ENCODE peak calls at places on chromosomes 3 and 15, in four cellular contexts. I is spleen, D is upper lobe of left lung, G is breast epithelium. S is an unnamed sample.

GRCh38 chr3:39101022-39101689 is 6.3 kb downstream of the GORASP1 start:
- DNase-seq in I (peak), D (no peak), G (no peak), S (no peak)

GRCh38 chr3:107065094-107065861 is 312.0 kb upstream of the CCDC54 start:
- DNase-seq in I (no peak), D (no peak), G (peak), S (no peak)

GRCh38 chr3:146250449-146251382 is at the start of gene PLSCR4:
- DNase-seq in I (peak), D (peak), G (peak), S (no peak)

GRCh38 chr15:78220713-78221112 is 13.7 kb downstream of the ACSBG1 start:
- DNase-seq in I (no peak), D (no peak), G (no peak), S (no peak)

GRCh38 chr3:149180057-149180573 is 41.5 kb downstream of the CP start:
- DNase-seq in I (no peak), D (peak), G (peak), S (peak)

GRCh38 chr3:162770556-162770955 is 1273.9 kb downstream of the OTOL1 start:
- DNase-seq in I (no peak), D (no peak), G (no peak), S (no peak)

GRCh38 chr15:92974183-92974915 is 74.2 kb downstream of the CHD2 start:
- DNase-seq in I (no peak), D (no peak), G (no peak), S (no peak)

GRCh38 chr15:97482521-97482920 is 478.0 kb upstream of the ARRDC4 start:
- DNase-seq in I (no peak), D (no peak), G (no peak), S (no peak)

GRCh38 chr15:40953713-40954074 is 423 bp downstream of the CHAC1 start:
- DNase-seq in I (peak), D (no peak), G (no peak), S (no peak)

GRCh38 chr3:23809840-23810341 is 4.1 kb downstream of the UBE2E1 start:
- DNase-seq in I (no peak), D (no peak), G (no peak), S (no peak)

GRCh38 chr3:23809294-23809693 is 3.5 kb downstream of the UBE2E1 start:
- DNase-seq in I (no peak), D (no peak), G (no peak), S (no peak)

GRCh38 chr3:23811919-23812318 is 6.2 kb downstream of the UBE2E1 start:
- DNase-seq in I (no peak), D (no peak), G (no peak), S (no peak)

GRCh38 chr3:23811117-23811487 is 5.3 kb downstream of the UBE2E1 start:
- DNase-seq in I (no peak), D (peak), G (peak), S (no peak)

DNA sequence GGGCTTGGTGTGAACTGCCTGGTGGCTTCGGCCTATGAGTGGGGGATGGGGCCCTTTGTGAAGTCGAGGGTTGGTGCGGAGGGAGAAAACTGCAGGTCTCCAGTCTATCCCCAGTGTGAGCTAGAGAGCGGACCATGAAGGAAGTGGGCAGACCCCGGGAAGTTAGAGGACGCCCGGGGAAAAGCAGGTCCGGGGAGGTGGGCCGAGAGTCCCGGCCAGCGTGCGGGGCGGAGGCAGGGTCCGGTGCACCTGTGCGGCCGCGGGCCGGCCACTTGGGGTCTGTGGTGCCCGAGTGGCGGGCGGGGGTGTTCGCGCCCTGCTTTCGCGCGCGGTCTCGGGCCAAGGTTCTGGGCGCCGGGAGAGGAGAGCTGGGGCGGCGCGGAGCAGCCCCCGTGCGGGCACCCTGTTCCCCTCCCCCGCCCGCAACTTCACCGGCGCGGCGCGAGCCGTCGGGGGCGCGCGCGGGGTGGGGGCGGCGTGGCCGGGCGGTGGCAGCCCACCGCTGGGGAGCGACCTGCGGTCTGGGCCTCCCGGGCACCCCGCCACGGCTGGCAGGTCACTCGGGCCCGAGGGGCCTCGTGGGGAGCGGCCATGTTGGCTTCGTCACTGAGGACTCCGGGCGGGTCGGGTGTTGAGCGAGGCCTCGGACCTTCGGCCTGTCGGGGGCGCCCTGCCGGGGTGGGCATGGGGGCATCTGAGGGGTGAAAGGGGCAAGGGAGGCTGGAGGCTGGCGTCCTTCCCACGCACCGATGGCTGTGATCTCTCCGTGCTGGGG is 4.8 kb downstream of the UBE2E1 start:
- DNase-seq in I (peak), D (peak), G (no peak), S (no peak)
- TF ChIP-seq POLR2AphosphoS5 in I (peak), D (no peak), G (no peak), S (peak)

DNA sequence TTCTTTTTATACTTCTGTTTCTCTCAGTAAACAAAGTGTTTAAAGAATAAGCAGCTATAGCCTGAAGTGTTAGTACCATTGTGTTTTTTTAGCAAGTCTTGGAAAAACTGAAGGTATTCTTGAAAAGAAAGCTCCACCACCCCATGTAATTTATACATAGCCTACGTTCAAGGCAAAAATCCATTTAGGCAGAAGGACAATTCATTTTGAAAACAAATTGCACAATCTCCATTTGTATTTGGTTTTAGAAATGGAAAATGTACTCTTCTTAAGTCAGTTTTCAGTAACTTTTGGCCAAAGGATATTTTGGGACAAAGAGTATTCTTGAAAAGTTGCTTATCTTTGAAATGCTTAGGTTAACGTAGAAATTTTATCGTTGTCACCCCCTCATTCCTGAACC is 34.5 kb downstream of the PTPRG start:
- DNase-seq in I (no peak), D (no peak), G (no peak), S (no peak)
- H3K27ac ChIP-seq in I (no peak), D (no peak), G (no peak), S (no peak)

GRCh38 chr3:69547457-69548014 is 161.6 kb upstream of the FRMD4B start:
- DNase-seq in I (no peak), D (no peak), G (no peak), S (no peak)

GRCh38 chr3:69541823-69542264 is 156.0 kb upstream of the FRMD4B start:
- DNase-seq in I (no peak), D (no peak), G (no peak), S (no peak)

GRCh38 chr3:69541059-69541471 is 155.2 kb upstream of the FRMD4B start:
- DNase-seq in I (no peak), D (no peak), G (peak), S (no peak)

GRCh38 chr3:69543080-69543429 is 157.2 kb upstream of the FRMD4B start:
- DNase-seq in I (no peak), D (no peak), G (no peak), S (no peak)

GRCh38 chr3:69542265-69543079 is 156.6 kb upstream of the FRMD4B start:
- DNase-seq in I (peak), D (no peak), G (no peak), S (no peak)
- TF ChIP-seq POLR2AphosphoS5 in I (peak), D (no peak), G (no peak), S (no peak)

DNA sequence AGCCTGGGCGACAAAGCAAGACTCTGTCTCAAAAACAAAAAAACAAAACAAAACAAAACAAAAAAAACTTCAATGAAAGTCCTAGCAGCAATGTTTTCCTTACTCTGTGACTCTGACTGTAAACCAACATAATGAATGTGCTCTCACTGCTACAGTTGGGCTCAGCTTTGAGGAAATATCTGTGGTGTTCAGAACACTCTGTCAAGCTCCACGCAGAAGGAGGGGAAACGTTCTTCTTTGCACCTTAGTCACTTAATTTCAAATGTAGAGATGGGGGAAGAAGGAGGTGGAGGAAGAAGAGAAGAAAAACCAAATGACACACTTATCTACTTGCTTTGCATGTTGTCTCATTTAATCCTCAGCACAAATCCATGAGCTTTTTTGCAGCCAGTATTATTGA is 107.1 kb upstream of the UBE3A start:
- DNase-seq in I (no peak), D (no peak), G (no peak), S (no peak)
- H3K27ac ChIP-seq in I (no peak), D (no peak), G (no peak), S (no peak)

DNA sequence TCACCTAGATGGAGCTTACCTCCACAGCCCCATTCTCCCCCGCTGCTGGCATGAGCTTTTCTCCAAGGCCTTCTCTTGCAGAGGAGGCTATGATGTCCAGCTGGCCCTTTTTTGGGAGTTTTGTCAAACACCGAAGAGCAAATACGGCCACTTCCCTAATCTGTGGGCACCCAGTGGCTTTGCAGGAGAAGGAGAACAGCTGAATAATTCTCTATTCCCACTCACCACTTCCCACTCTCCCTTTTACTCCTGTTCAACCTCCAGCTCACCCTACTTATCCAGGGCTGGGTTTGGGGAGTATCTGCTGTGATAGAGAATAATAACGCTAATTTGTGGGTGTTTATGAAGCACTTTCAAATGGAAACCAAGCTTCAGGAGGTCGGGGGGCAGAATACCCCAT is 93.0 kb downstream of the AAGAB start:
- DNase-seq in I (no peak), D (no peak), G (no peak), S (no peak)
- TF ChIP-seq POLR2AphosphoS5 in I (no peak), D (no peak), G (no peak), S (no peak)

DNA sequence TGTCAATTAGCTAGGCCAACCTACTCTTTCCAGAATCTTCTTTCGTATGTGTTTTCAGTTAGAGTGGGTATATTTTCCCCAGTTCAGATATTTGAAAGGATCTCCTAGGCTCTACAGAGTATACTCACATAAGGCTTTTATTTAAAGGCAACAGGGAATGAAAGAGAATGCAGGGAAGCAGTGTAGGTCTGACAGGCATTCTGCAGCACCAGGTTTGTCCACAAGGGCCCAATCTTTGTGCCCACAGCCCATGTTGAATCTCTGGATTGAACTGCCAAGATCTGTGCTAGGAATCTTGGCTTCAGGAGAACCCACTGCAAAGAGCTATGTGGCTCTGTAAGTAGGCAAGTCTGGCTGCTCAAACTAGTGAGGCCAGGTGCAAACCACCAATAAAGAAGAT is 24.2 kb upstream of the GALNT15 start:
- DNase-seq in I (no peak), D (no peak), G (no peak), S (no peak)
- H3K27ac ChIP-seq in I (no peak), D (no peak), G (peak), S (no peak)

GRCh38 chr3:197749315-197749600 is 425 bp upstream of the FYTTD1 start:
- DNase-seq in I (no peak), D (peak), G (no peak), S (no peak)

GRCh38 chr3:197752107-197752506 is 2.4 kb downstream of the FYTTD1 start:
- DNase-seq in I (no peak), D (no peak), G (no peak), S (no peak)

GRCh38 chr3:197750396-197750831 is 731 bp downstream of the FYTTD1 start:
- DNase-seq in I (peak), D (peak), G (peak), S (no peak)

GRCh38 chr3:197749601-197750395 is at the start of gene FYTTD1:
- DNase-seq in I (peak), D (peak), G (peak), S (no peak)

GRCh38 chr3:197750863-197751737 is 1.4 kb downstream of the FYTTD1 start:
- DNase-seq in I (peak), D (peak), G (peak), S (no peak)
- TF ChIP-seq POLR2AphosphoS5 in I (peak), D (no peak), G (peak), S (no peak)

DNA sequence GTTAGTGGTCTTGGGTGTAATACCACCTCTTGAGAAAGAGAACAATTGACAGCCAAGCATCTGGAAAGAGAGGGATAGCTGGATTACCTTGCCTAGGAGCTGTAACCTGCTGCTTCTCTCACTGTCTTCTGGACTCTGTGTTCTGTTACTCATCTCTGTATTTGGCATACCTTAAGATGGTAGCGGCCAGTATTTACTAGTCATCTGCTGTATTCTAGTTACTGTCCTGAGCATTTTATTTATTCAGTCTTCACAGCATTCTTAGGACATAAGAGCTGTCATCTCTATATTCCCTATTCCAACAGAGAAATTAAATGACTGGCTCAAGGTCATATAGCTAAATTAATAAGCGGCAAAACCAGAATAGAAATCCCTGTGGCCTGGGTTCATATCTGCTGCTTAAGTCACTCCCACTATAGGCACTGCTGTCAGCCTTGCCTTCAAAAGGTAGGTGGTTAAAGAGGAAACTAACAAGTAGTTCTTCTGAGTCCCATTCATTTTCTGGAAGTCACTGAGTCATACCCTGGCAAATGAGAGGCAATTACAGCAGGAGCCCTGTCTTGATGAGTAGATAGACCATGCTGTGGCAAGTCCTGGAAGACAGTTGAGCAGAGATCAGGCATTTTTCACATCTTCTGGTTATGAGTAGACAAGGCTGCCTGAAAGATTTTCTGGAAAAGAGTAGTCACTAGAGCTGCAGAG is 68.2 kb downstream of the RAB7A start:
- DNase-seq in I (no peak), D (no peak), G (no peak), S (no peak)
- H3K27ac ChIP-seq in I (peak), D (peak), G (no peak), S (peak)